ENCODE peak calls at places on chromosomes 6 and 20, in eight cellular contexts. One of them, this sample, is unnamed.

GRCh38 chr20:9200620-9201019 is 131.7 kb downstream of the PLCB4 start:
- DNase-seq in effector memory CD4-positive, alpha-beta T cell: no peak
- DNase-seq in CD4-positive, alpha-beta T cell: no peak
- DNase-seq in NCI-H1105 treated with DMSO at 0.1 percent for 48 hours: no peak
- DNase-seq in PC-9: peak
- DNase-seq in NCI-H2081: no peak
- DNase-seq in left cardiac atrium: no peak
- DNase-seq in thoracic aorta: no peak
- DNase-seq in this sample: peak

GRCh38 chr6:163335671-163336545 is 78.6 kb upstream of the QKI start:
- DNase-seq in left cardiac atrium: peak
- DNase-seq in thoracic aorta: peak
- DNase-seq in NCI-H1105 treated with DMSO at 0.1 percent for 48 hours: no peak
- DNase-seq in PC-9: no peak
- DNase-seq in CD4-positive, alpha-beta T cell: no peak
- DNase-seq in effector memory CD4-positive, alpha-beta T cell: no peak
- DNase-seq in NCI-H2081: no peak
- DNase-seq in this sample: no peak

GRCh38 chr20:16063876-16064275 is 509.4 kb downstream of the KIF16B start:
- DNase-seq in NCI-H1105 treated with DMSO at 0.1 percent for 48 hours: no peak
- DNase-seq in thoracic aorta: no peak
- DNase-seq in NCI-H2081: no peak
- DNase-seq in left cardiac atrium: no peak
- DNase-seq in effector memory CD4-positive, alpha-beta T cell: no peak
- DNase-seq in PC-9: no peak
- DNase-seq in CD4-positive, alpha-beta T cell: no peak
- DNase-seq in this sample: no peak

GRCh38 chr20:58129736-58130135 is 98.7 kb downstream of the ANKRD60 start:
- DNase-seq in thoracic aorta: no peak
- DNase-seq in effector memory CD4-positive, alpha-beta T cell: no peak
- DNase-seq in NCI-H2081: no peak
- DNase-seq in PC-9: no peak
- DNase-seq in NCI-H1105 treated with DMSO at 0.1 percent for 48 hours: no peak
- DNase-seq in CD4-positive, alpha-beta T cell: no peak
- DNase-seq in left cardiac atrium: no peak
- DNase-seq in this sample: no peak

GRCh38 chr6:112298816-112299281 is 44.5 kb upstream of the LAMA4 start:
- DNase-seq in CD4-positive, alpha-beta T cell: no peak
- DNase-seq in thoracic aorta: no peak
- DNase-seq in left cardiac atrium: no peak
- DNase-seq in effector memory CD4-positive, alpha-beta T cell: no peak
- DNase-seq in NCI-H2081: no peak
- DNase-seq in PC-9: peak
- DNase-seq in NCI-H1105 treated with DMSO at 0.1 percent for 48 hours: no peak
- DNase-seq in this sample: peak

GRCh38 chr6:2432258-2432657 is 186.9 kb upstream of the GMDS start:
- DNase-seq in effector memory CD4-positive, alpha-beta T cell: no peak
- DNase-seq in thoracic aorta: no peak
- DNase-seq in NCI-H1105 treated with DMSO at 0.1 percent for 48 hours: no peak
- DNase-seq in CD4-positive, alpha-beta T cell: no peak
- DNase-seq in PC-9: peak
- DNase-seq in NCI-H2081: no peak
- DNase-seq in left cardiac atrium: no peak
- DNase-seq in this sample: peak

GRCh38 chr6:31395832-31396231 is 7.6 kb upstream of the MICA start:
- DNase-seq in effector memory CD4-positive, alpha-beta T cell: no peak
- DNase-seq in NCI-H1105 treated with DMSO at 0.1 percent for 48 hours: no peak
- DNase-seq in NCI-H2081: no peak
- DNase-seq in CD4-positive, alpha-beta T cell: no peak
- DNase-seq in thoracic aorta: no peak
- DNase-seq in left cardiac atrium: no peak
- DNase-seq in PC-9: no peak
- DNase-seq in this sample: no peak

GRCh38 chr20:55684578-55684977 is 320.7 kb downstream of the CBLN4 start:
- DNase-seq in thoracic aorta: no peak
- DNase-seq in left cardiac atrium: peak
- DNase-seq in NCI-H2081: no peak
- DNase-seq in NCI-H1105 treated with DMSO at 0.1 percent for 48 hours: no peak
- DNase-seq in CD4-positive, alpha-beta T cell: no peak
- DNase-seq in effector memory CD4-positive, alpha-beta T cell: no peak
- DNase-seq in PC-9: no peak
- DNase-seq in this sample: no peak

GRCh38 chr6:52221302-52221701 is 23.0 kb downstream of the IL17F start:
- DNase-seq in PC-9: no peak
- DNase-seq in thoracic aorta: no peak
- DNase-seq in NCI-H2081: no peak
- DNase-seq in CD4-positive, alpha-beta T cell: no peak
- DNase-seq in effector memory CD4-positive, alpha-beta T cell: no peak
- DNase-seq in NCI-H1105 treated with DMSO at 0.1 percent for 48 hours: no peak
- DNase-seq in left cardiac atrium: no peak
- DNase-seq in this sample: peak

GRCh38 chr6:2636672-2637071 is 114.0 kb downstream of the MYLK4 start:
- DNase-seq in NCI-H2081: no peak
- DNase-seq in CD4-positive, alpha-beta T cell: no peak
- DNase-seq in effector memory CD4-positive, alpha-beta T cell: no peak
- DNase-seq in PC-9: no peak
- DNase-seq in thoracic aorta: no peak
- DNase-seq in left cardiac atrium: no peak
- DNase-seq in NCI-H1105 treated with DMSO at 0.1 percent for 48 hours: no peak
- DNase-seq in this sample: no peak

GRCh38 chr6:55603987-55604386 is 25.0 kb upstream of the HMGCLL1 start:
- DNase-seq in PC-9: no peak
- DNase-seq in NCI-H2081: no peak
- DNase-seq in NCI-H1105 treated with DMSO at 0.1 percent for 48 hours: no peak
- DNase-seq in effector memory CD4-positive, alpha-beta T cell: no peak
- DNase-seq in CD4-positive, alpha-beta T cell: no peak
- DNase-seq in left cardiac atrium: no peak
- DNase-seq in thoracic aorta: no peak
- DNase-seq in this sample: no peak

GRCh38 chr6:133887478-133887877 is 1.4 kb upstream of the TCF21 start:
- DNase-seq in effector memory CD4-positive, alpha-beta T cell: no peak
- DNase-seq in NCI-H2081: no peak
- DNase-seq in PC-9: no peak
- DNase-seq in left cardiac atrium: no peak
- DNase-seq in NCI-H1105 treated with DMSO at 0.1 percent for 48 hours: no peak
- DNase-seq in thoracic aorta: no peak
- DNase-seq in CD4-positive, alpha-beta T cell: no peak
- DNase-seq in this sample: no peak

GRCh38 chr6:113149511-113149910 is 707.6 kb upstream of the MARCKS start:
- DNase-seq in NCI-H1105 treated with DMSO at 0.1 percent for 48 hours: no peak
- DNase-seq in CD4-positive, alpha-beta T cell: no peak
- DNase-seq in PC-9: no peak
- DNase-seq in NCI-H2081: no peak
- DNase-seq in effector memory CD4-positive, alpha-beta T cell: no peak
- DNase-seq in thoracic aorta: no peak
- DNase-seq in left cardiac atrium: no peak
- DNase-seq in this sample: no peak

GRCh38 chr6:9842004-9842720 is 572.7 kb downstream of the TFAP2A start:
- DNase-seq in NCI-H1105 treated with DMSO at 0.1 percent for 48 hours: no peak
- DNase-seq in PC-9: no peak
- DNase-seq in effector memory CD4-positive, alpha-beta T cell: no peak
- DNase-seq in CD4-positive, alpha-beta T cell: no peak
- DNase-seq in left cardiac atrium: no peak
- DNase-seq in NCI-H2081: no peak
- DNase-seq in thoracic aorta: no peak
- DNase-seq in this sample: no peak

GRCh38 chr20:31560900-31561598 is 44.0 kb upstream of the ID1 start:
- DNase-seq in NCI-H2081: no peak
- DNase-seq in CD4-positive, alpha-beta T cell: no peak
- DNase-seq in NCI-H1105 treated with DMSO at 0.1 percent for 48 hours: no peak
- DNase-seq in left cardiac atrium: no peak
- DNase-seq in PC-9: peak
- DNase-seq in effector memory CD4-positive, alpha-beta T cell: no peak
- DNase-seq in thoracic aorta: peak
- DNase-seq in this sample: peak

GRCh38 chr6:34389034-34389433 is 3.4 kb downstream of the NUDT3 start:
- DNase-seq in effector memory CD4-positive, alpha-beta T cell: no peak
- DNase-seq in NCI-H1105 treated with DMSO at 0.1 percent for 48 hours: no peak
- DNase-seq in PC-9: no peak
- DNase-seq in left cardiac atrium: no peak
- DNase-seq in NCI-H2081: no peak
- DNase-seq in thoracic aorta: no peak
- DNase-seq in CD4-positive, alpha-beta T cell: no peak
- DNase-seq in this sample: no peak

GRCh38 chr6:2237001-2237400 is 8.4 kb downstream of the GMDS start:
- DNase-seq in NCI-H1105 treated with DMSO at 0.1 percent for 48 hours: no peak
- DNase-seq in thoracic aorta: no peak
- DNase-seq in NCI-H2081: no peak
- DNase-seq in CD4-positive, alpha-beta T cell: no peak
- DNase-seq in left cardiac atrium: no peak
- DNase-seq in effector memory CD4-positive, alpha-beta T cell: no peak
- DNase-seq in PC-9: peak
- DNase-seq in this sample: peak

GRCh38 chr6:46510656-46511055 is 19.4 kb upstream of the RCAN2 start:
- DNase-seq in left cardiac atrium: no peak
- DNase-seq in NCI-H2081: no peak
- DNase-seq in CD4-positive, alpha-beta T cell: no peak
- DNase-seq in effector memory CD4-positive, alpha-beta T cell: no peak
- DNase-seq in thoracic aorta: no peak
- DNase-seq in NCI-H1105 treated with DMSO at 0.1 percent for 48 hours: no peak
- DNase-seq in PC-9: no peak
- DNase-seq in this sample: peak

GRCh38 chr6:157381631-157382621 is 936 bp downstream of the ZDHHC14 start:
- DNase-seq in thoracic aorta: no peak
- DNase-seq in NCI-H1105 treated with DMSO at 0.1 percent for 48 hours: peak
- DNase-seq in CD4-positive, alpha-beta T cell: no peak
- DNase-seq in NCI-H2081: no peak
- DNase-seq in PC-9: peak
- DNase-seq in left cardiac atrium: peak
- DNase-seq in effector memory CD4-positive, alpha-beta T cell: peak
- DNase-seq in this sample: peak

GRCh38 chr6:94184666-94185464 is 765.5 kb upstream of the EPHA7 start:
- DNase-seq in thoracic aorta: no peak
- DNase-seq in left cardiac atrium: no peak
- DNase-seq in NCI-H1105 treated with DMSO at 0.1 percent for 48 hours: no peak
- DNase-seq in PC-9: no peak
- DNase-seq in CD4-positive, alpha-beta T cell: no peak
- DNase-seq in NCI-H2081: no peak
- DNase-seq in effector memory CD4-positive, alpha-beta T cell: no peak
- DNase-seq in this sample: no peak

GRCh38 chr6:158293122-158293521 is 19.1 kb upstream of the TULP4 start:
- DNase-seq in CD4-positive, alpha-beta T cell: no peak
- DNase-seq in NCI-H1105 treated with DMSO at 0.1 percent for 48 hours: no peak
- DNase-seq in NCI-H2081: no peak
- DNase-seq in effector memory CD4-positive, alpha-beta T cell: no peak
- DNase-seq in thoracic aorta: no peak
- DNase-seq in left cardiac atrium: no peak
- DNase-seq in PC-9: no peak
- DNase-seq in this sample: peak

GRCh38 chr6:143697401-143697800 is 19.6 kb downstream of the PHACTR2 start:
- DNase-seq in thoracic aorta: no peak
- DNase-seq in NCI-H1105 treated with DMSO at 0.1 percent for 48 hours: no peak
- DNase-seq in NCI-H2081: no peak
- DNase-seq in PC-9: no peak
- DNase-seq in left cardiac atrium: no peak
- DNase-seq in CD4-positive, alpha-beta T cell: no peak
- DNase-seq in effector memory CD4-positive, alpha-beta T cell: no peak
- DNase-seq in this sample: no peak

GRCh38 chr6:123967900-123968299 is 164.2 kb downstream of the NKAIN2 start:
- DNase-seq in left cardiac atrium: no peak
- DNase-seq in NCI-H1105 treated with DMSO at 0.1 percent for 48 hours: peak
- DNase-seq in NCI-H2081: peak
- DNase-seq in CD4-positive, alpha-beta T cell: no peak
- DNase-seq in effector memory CD4-positive, alpha-beta T cell: no peak
- DNase-seq in thoracic aorta: no peak
- DNase-seq in PC-9: no peak
- DNase-seq in this sample: no peak

GRCh38 chr6:76776876-76777275 is 686.4 kb downstream of the HTR1B start:
- DNase-seq in left cardiac atrium: no peak
- DNase-seq in effector memory CD4-positive, alpha-beta T cell: no peak
- DNase-seq in PC-9: no peak
- DNase-seq in CD4-positive, alpha-beta T cell: no peak
- DNase-seq in NCI-H1105 treated with DMSO at 0.1 percent for 48 hours: no peak
- DNase-seq in thoracic aorta: no peak
- DNase-seq in NCI-H2081: no peak
- DNase-seq in this sample: no peak

GRCh38 chr6:38517005-38517404 is 122.7 kb downstream of the BTBD9 start:
- DNase-seq in thoracic aorta: no peak
- DNase-seq in NCI-H1105 treated with DMSO at 0.1 percent for 48 hours: no peak
- DNase-seq in NCI-H2081: no peak
- DNase-seq in CD4-positive, alpha-beta T cell: no peak
- DNase-seq in left cardiac atrium: no peak
- DNase-seq in PC-9: no peak
- DNase-seq in effector memory CD4-positive, alpha-beta T cell: no peak
- DNase-seq in this sample: peak

GRCh38 chr6:98871057-98871456 is 36.7 kb downstream of the POU3F2 start:
- DNase-seq in NCI-H2081: no peak
- DNase-seq in effector memory CD4-positive, alpha-beta T cell: no peak
- DNase-seq in thoracic aorta: no peak
- DNase-seq in PC-9: peak
- DNase-seq in CD4-positive, alpha-beta T cell: no peak
- DNase-seq in NCI-H1105 treated with DMSO at 0.1 percent for 48 hours: peak
- DNase-seq in left cardiac atrium: no peak
- DNase-seq in this sample: peak